ENCODE peak calls at places on chromosome 20, in eight cellular contexts. One of them, this sample, is unnamed.

GRCh38 chr20:41171736-41172295 is 34.5 kb downstream of the PLCG1 start:
- DNase-seq in fibroblast of pulmonary artery: no peak
- DNase-seq in left ventricle myocardium inferior: no peak
- DNase-seq in GM20000: no peak
- DNase-seq in dorsolateral prefrontal cortex: no peak
- DNase-seq in tibial nerve: no peak
- DNase-seq in pancreas: no peak
- DNase-seq in astrocyte: no peak
- DNase-seq in this sample: no peak

GRCh38 chr20:50837532-50838321 is 42.9 kb downstream of the BCAS4 start:
- DNase-seq in fibroblast of pulmonary artery: peak
- DNase-seq in GM20000: peak
- DNase-seq in pancreas: no peak
- DNase-seq in astrocyte: peak
- DNase-seq in dorsolateral prefrontal cortex: no peak
- DNase-seq in tibial nerve: no peak
- DNase-seq in left ventricle myocardium inferior: peak
- DNase-seq in this sample: peak

GRCh38 chr20:11919046-11919445 is 1.4 kb downstream of the BTBD3 start:
- DNase-seq in left ventricle myocardium inferior: peak
- DNase-seq in astrocyte: peak
- DNase-seq in pancreas: peak
- DNase-seq in fibroblast of pulmonary artery: peak
- DNase-seq in tibial nerve: no peak
- DNase-seq in GM20000: no peak
- DNase-seq in dorsolateral prefrontal cortex: no peak
- DNase-seq in this sample: peak

GRCh38 chr20:3383878-3384495 is 23.5 kb downstream of the DNAAF9 start:
- DNase-seq in fibroblast of pulmonary artery: no peak
- DNase-seq in left ventricle myocardium inferior: no peak
- DNase-seq in GM20000: no peak
- DNase-seq in pancreas: no peak
- DNase-seq in astrocyte: no peak
- DNase-seq in tibial nerve: no peak
- DNase-seq in dorsolateral prefrontal cortex: no peak
- DNase-seq in this sample: no peak

GRCh38 chr20:35226775-35227681 is 538 bp downstream of the MMP24 start:
- DNase-seq in dorsolateral prefrontal cortex: peak
- DNase-seq in tibial nerve: no peak
- DNase-seq in GM20000: peak
- DNase-seq in pancreas: peak
- DNase-seq in astrocyte: peak
- DNase-seq in fibroblast of pulmonary artery: peak
- DNase-seq in left ventricle myocardium inferior: peak
- DNase-seq in this sample: peak

GRCh38 chr20:47605673-47606413 is 104.2 kb downstream of the NCOA3 start:
- DNase-seq in dorsolateral prefrontal cortex: no peak
- DNase-seq in fibroblast of pulmonary artery: no peak
- DNase-seq in tibial nerve: no peak
- DNase-seq in astrocyte: no peak
- DNase-seq in pancreas: no peak
- DNase-seq in GM20000: no peak
- DNase-seq in left ventricle myocardium inferior: no peak
- DNase-seq in this sample: no peak

GRCh38 chr20:17377222-17377621 is 150.4 kb downstream of the PCSK2 start:
- DNase-seq in tibial nerve: no peak
- DNase-seq in dorsolateral prefrontal cortex: no peak
- DNase-seq in astrocyte: no peak
- DNase-seq in GM20000: no peak
- DNase-seq in pancreas: no peak
- DNase-seq in left ventricle myocardium inferior: no peak
- DNase-seq in fibroblast of pulmonary artery: no peak
- DNase-seq in this sample: no peak

GRCh38 chr20:40563296-40563950 is 125.6 kb downstream of the MAFB start:
- DNase-seq in left ventricle myocardium inferior: no peak
- DNase-seq in dorsolateral prefrontal cortex: no peak
- DNase-seq in GM20000: no peak
- DNase-seq in astrocyte: peak
- DNase-seq in tibial nerve: no peak
- DNase-seq in fibroblast of pulmonary artery: peak
- DNase-seq in pancreas: no peak
- DNase-seq in this sample: peak

GRCh38 chr20:31670371-31671228 is 32.9 kb downstream of the COX4I2 start:
- DNase-seq in tibial nerve: peak
- DNase-seq in dorsolateral prefrontal cortex: peak
- DNase-seq in GM20000: no peak
- DNase-seq in astrocyte: no peak
- DNase-seq in fibroblast of pulmonary artery: no peak
- DNase-seq in pancreas: peak
- DNase-seq in left ventricle myocardium inferior: peak
- DNase-seq in this sample: peak

GRCh38 chr20:3797592-3798404 is 1.7 kb downstream of the CDC25B start:
- DNase-seq in dorsolateral prefrontal cortex: no peak
- DNase-seq in left ventricle myocardium inferior: no peak
- DNase-seq in GM20000: peak
- DNase-seq in astrocyte: no peak
- DNase-seq in tibial nerve: no peak
- DNase-seq in pancreas: no peak
- DNase-seq in fibroblast of pulmonary artery: no peak
- DNase-seq in this sample: peak

GRCh38 chr20:42352096-42352495 is 733.9 kb upstream of the CHD6 start:
- DNase-seq in astrocyte: no peak
- DNase-seq in dorsolateral prefrontal cortex: no peak
- DNase-seq in pancreas: no peak
- DNase-seq in tibial nerve: no peak
- DNase-seq in GM20000: no peak
- DNase-seq in left ventricle myocardium inferior: no peak
- DNase-seq in fibroblast of pulmonary artery: no peak
- DNase-seq in this sample: no peak

GRCh38 chr20:24442909-24443308 is 26.5 kb upstream of the SYNDIG1 start:
- DNase-seq in pancreas: no peak
- DNase-seq in GM20000: no peak
- DNase-seq in astrocyte: no peak
- DNase-seq in tibial nerve: no peak
- DNase-seq in dorsolateral prefrontal cortex: no peak
- DNase-seq in left ventricle myocardium inferior: no peak
- DNase-seq in fibroblast of pulmonary artery: no peak
- DNase-seq in this sample: no peak

GRCh38 chr20:32205502-32206382 is 1.8 kb downstream of the PLAGL2 start:
- DNase-seq in tibial nerve: no peak
- DNase-seq in pancreas: no peak
- DNase-seq in dorsolateral prefrontal cortex: no peak
- DNase-seq in astrocyte: no peak
- DNase-seq in fibroblast of pulmonary artery: peak
- DNase-seq in left ventricle myocardium inferior: no peak
- DNase-seq in GM20000: no peak
- DNase-seq in this sample: peak

GRCh38 chr20:20946122-20946759 is 159.9 kb downstream of the LINC00237 start:
- DNase-seq in astrocyte: no peak
- DNase-seq in dorsolateral prefrontal cortex: no peak
- DNase-seq in tibial nerve: no peak
- DNase-seq in GM20000: no peak
- DNase-seq in left ventricle myocardium inferior: no peak
- DNase-seq in fibroblast of pulmonary artery: no peak
- DNase-seq in pancreas: no peak
- DNase-seq in this sample: no peak

GRCh38 chr20:31237763-31238162 is 19.7 kb upstream of the DEFB115 start:
- DNase-seq in left ventricle myocardium inferior: no peak
- DNase-seq in pancreas: no peak
- DNase-seq in tibial nerve: no peak
- DNase-seq in fibroblast of pulmonary artery: no peak
- DNase-seq in astrocyte: no peak
- DNase-seq in GM20000: no peak
- DNase-seq in dorsolateral prefrontal cortex: no peak
- DNase-seq in this sample: no peak

GRCh38 chr20:58682656-58683055 is 9.9 kb upstream of the NPEPL1 start:
- DNase-seq in dorsolateral prefrontal cortex: no peak
- DNase-seq in GM20000: no peak
- DNase-seq in pancreas: no peak
- DNase-seq in tibial nerve: no peak
- DNase-seq in astrocyte: peak
- DNase-seq in fibroblast of pulmonary artery: peak
- DNase-seq in left ventricle myocardium inferior: no peak
- DNase-seq in this sample: peak

GRCh38 chr20:25052255-25053206 is 5.4 kb downstream of the ACSS1 start:
- DNase-seq in fibroblast of pulmonary artery: peak
- DNase-seq in pancreas: no peak
- DNase-seq in astrocyte: peak
- DNase-seq in dorsolateral prefrontal cortex: peak
- DNase-seq in left ventricle myocardium inferior: no peak
- DNase-seq in GM20000: peak
- DNase-seq in tibial nerve: no peak
- DNase-seq in this sample: peak

GRCh38 chr20:43507150-43508080 is at the start of gene L3MBTL1:
- DNase-seq in GM20000: peak
- DNase-seq in tibial nerve: no peak
- DNase-seq in pancreas: peak
- DNase-seq in astrocyte: no peak
- DNase-seq in fibroblast of pulmonary artery: peak
- DNase-seq in dorsolateral prefrontal cortex: peak
- DNase-seq in left ventricle myocardium inferior: peak
- DNase-seq in this sample: peak

GRCh38 chr20:25487975-25488374 is 80.5 kb downstream of the GINS1 start:
- DNase-seq in pancreas: no peak
- DNase-seq in astrocyte: no peak
- DNase-seq in GM20000: no peak
- DNase-seq in fibroblast of pulmonary artery: no peak
- DNase-seq in left ventricle myocardium inferior: no peak
- DNase-seq in tibial nerve: no peak
- DNase-seq in dorsolateral prefrontal cortex: no peak
- DNase-seq in this sample: no peak

GRCh38 chr20:38760978-38761377 is 12.7 kb downstream of the ACTR5 start:
- DNase-seq in dorsolateral prefrontal cortex: no peak
- DNase-seq in tibial nerve: no peak
- DNase-seq in astrocyte: no peak
- DNase-seq in fibroblast of pulmonary artery: no peak
- DNase-seq in pancreas: no peak
- DNase-seq in left ventricle myocardium inferior: no peak
- DNase-seq in GM20000: no peak
- DNase-seq in this sample: no peak
- TF ChIP-seq CTCF in dorsolateral prefrontal cortex: no peak
- TF ChIP-seq CTCF in tibial nerve: no peak
- TF ChIP-seq CTCF in astrocyte: no peak
- TF ChIP-seq CTCF in fibroblast of pulmonary artery: no peak
- TF ChIP-seq CTCF in pancreas: no peak
- TF ChIP-seq CTCF in left ventricle myocardium inferior: no peak
- TF ChIP-seq CTCF in GM20000: no peak
- TF ChIP-seq CTCF in this sample: no peak

DNA sequence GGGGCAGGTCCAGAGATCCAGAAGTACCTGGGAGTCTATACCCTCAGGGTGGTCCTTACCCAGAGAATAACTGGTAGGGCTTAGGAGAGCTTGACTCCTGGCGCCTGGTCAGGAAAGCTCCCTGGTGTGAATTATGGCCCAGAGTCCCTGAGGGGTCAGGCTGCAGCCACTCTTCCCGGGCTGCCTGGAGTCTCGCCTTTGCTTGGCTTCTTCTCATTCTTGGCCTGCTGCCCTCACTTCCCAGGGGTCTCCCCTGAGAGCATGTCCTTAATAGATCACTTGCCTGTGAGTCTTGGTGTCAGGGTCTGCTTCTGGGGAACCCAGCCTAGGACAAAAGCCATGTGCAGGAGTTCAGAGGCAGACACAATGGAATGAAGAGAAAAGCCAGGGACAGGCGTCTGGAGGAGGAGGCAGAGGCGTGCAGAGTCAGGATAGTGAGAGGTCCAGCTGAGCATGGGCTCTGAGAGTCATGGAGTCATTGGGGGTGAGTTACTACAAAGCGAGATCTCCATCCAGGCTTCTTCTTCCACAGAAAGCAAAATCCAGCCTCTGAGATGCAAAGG is 212.3 kb downstream of the TFAP2C start:
- DNase-seq in astrocyte: no peak
- DNase-seq in tibial nerve: no peak
- DNase-seq in dorsolateral prefrontal cortex: no peak
- DNase-seq in GM20000: no peak
- DNase-seq in pancreas: no peak
- DNase-seq in fibroblast of pulmonary artery: no peak
- DNase-seq in left ventricle myocardium inferior: no peak
- DNase-seq in this sample: no peak
- TF ChIP-seq CTCF in astrocyte: no peak
- TF ChIP-seq CTCF in tibial nerve: no peak
- TF ChIP-seq CTCF in dorsolateral prefrontal cortex: no peak
- TF ChIP-seq CTCF in GM20000: no peak
- TF ChIP-seq CTCF in pancreas: no peak
- TF ChIP-seq CTCF in fibroblast of pulmonary artery: no peak
- TF ChIP-seq CTCF in left ventricle myocardium inferior: no peak
- TF ChIP-seq CTCF in this sample: no peak

GRCh38 chr20:15653396-15654207 is 919.6 kb downstream of the KIF16B start:
- DNase-seq in fibroblast of pulmonary artery: no peak
- DNase-seq in dorsolateral prefrontal cortex: no peak
- DNase-seq in astrocyte: no peak
- DNase-seq in GM20000: no peak
- DNase-seq in tibial nerve: no peak
- DNase-seq in left ventricle myocardium inferior: no peak
- DNase-seq in pancreas: no peak
- DNase-seq in this sample: peak

GRCh38 chr20:15658295-15658694 is 915.0 kb downstream of the KIF16B start:
- DNase-seq in GM20000: no peak
- DNase-seq in left ventricle myocardium inferior: no peak
- DNase-seq in pancreas: no peak
- DNase-seq in astrocyte: no peak
- DNase-seq in dorsolateral prefrontal cortex: no peak
- DNase-seq in tibial nerve: no peak
- DNase-seq in fibroblast of pulmonary artery: no peak
- DNase-seq in this sample: no peak

GRCh38 chr20:15656124-15656523 is 917.1 kb downstream of the KIF16B start:
- DNase-seq in pancreas: no peak
- DNase-seq in GM20000: no peak
- DNase-seq in astrocyte: no peak
- DNase-seq in fibroblast of pulmonary artery: no peak
- DNase-seq in left ventricle myocardium inferior: no peak
- DNase-seq in dorsolateral prefrontal cortex: no peak
- DNase-seq in tibial nerve: no peak
- DNase-seq in this sample: no peak

GRCh38 chr20:15654208-15654649 is 919.0 kb downstream of the KIF16B start:
- DNase-seq in tibial nerve: no peak
- DNase-seq in GM20000: peak
- DNase-seq in pancreas: peak
- DNase-seq in left ventricle myocardium inferior: no peak
- DNase-seq in astrocyte: no peak
- DNase-seq in dorsolateral prefrontal cortex: no peak
- DNase-seq in fibroblast of pulmonary artery: peak
- DNase-seq in this sample: peak
- TF ChIP-seq CTCF in tibial nerve: no peak
- TF ChIP-seq CTCF in GM20000: peak
- TF ChIP-seq CTCF in pancreas: peak
- TF ChIP-seq CTCF in left ventricle myocardium inferior: peak
- TF ChIP-seq CTCF in astrocyte: peak
- TF ChIP-seq CTCF in dorsolateral prefrontal cortex: peak
- TF ChIP-seq CTCF in fibroblast of pulmonary artery: peak
- TF ChIP-seq CTCF in this sample: peak

DNA sequence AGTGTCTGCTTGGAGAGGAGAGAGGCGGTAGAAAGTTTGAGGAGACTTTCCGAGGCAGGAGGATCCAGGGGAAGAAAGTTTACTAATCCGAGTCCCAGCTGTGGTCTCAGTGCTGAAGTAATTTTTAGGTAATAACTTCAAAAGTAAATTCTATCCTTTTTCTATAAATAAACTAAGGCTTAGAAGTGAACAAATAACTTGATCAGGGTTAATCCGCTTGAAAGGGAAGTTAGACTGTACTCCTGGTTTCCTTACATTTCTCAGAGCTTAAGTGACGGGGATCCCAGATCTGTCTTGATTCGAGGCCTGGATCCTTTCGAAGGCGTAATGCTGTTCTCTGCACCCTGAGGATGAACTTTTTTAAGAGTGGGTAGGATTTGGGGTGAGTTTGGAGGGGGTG is 2.6 kb downstream of the STK35 start:
- DNase-seq in astrocyte: no peak
- DNase-seq in left ventricle myocardium inferior: no peak
- DNase-seq in fibroblast of pulmonary artery: no peak
- DNase-seq in GM20000: no peak
- DNase-seq in pancreas: no peak
- DNase-seq in tibial nerve: no peak
- DNase-seq in dorsolateral prefrontal cortex: no peak
- DNase-seq in this sample: peak
- TF ChIP-seq CTCF in astrocyte: no peak
- TF ChIP-seq CTCF in left ventricle myocardium inferior: no peak
- TF ChIP-seq CTCF in fibroblast of pulmonary artery: no peak
- TF ChIP-seq CTCF in GM20000: no peak
- TF ChIP-seq CTCF in pancreas: no peak
- TF ChIP-seq CTCF in tibial nerve: no peak
- TF ChIP-seq CTCF in dorsolateral prefrontal cortex: no peak
- TF ChIP-seq CTCF in this sample: no peak